ENCODE peak calls at places on chromosome 11, in six cellular contexts. Z is NCI-H2107; W is SK-N-DZ; X is GM20000; D is transverse colon; T is stimulated activated CD4-positive, alpha-beta T cell treated with anti-CD3 and anti-CD28 coated beads, Interleukin-2, amount 100 ng/mL, for 48 hours. H is an unnamed sample.

GRCh38 chr11:46808804-46809431 is 37.2 kb downstream of the CKAP5 start:
- DNase-seq in X (no peak), T (no peak), D (no peak), W (no peak), Z (no peak), H (peak)

GRCh38 chr11:3144296-3145205 is 20.6 kb downstream of the OSBPL5 start:
- DNase-seq in D (no peak), X (no peak), T (no peak), W (no peak), Z (no peak), H (no peak)

GRCh38 chr11:11505701-11506100 is 116.1 kb downstream of the GALNT18 start:
- DNase-seq in D (no peak), X (no peak), W (no peak), Z (no peak), T (no peak), H (no peak)

GRCh38 chr11:68266121-68266891 is 5.5 kb downstream of the C11orf24 start:
- DNase-seq in Z (no peak), W (no peak), D (peak), X (peak), T (no peak), H (no peak)

GRCh38 chr11:12285811-12286222 is 91.6 kb upstream of the PARVA start:
- DNase-seq in X (no peak), Z (no peak), D (no peak), W (no peak), T (no peak), H (peak)

GRCh38 chr11:94788396-94788795 is 20.2 kb downstream of the AMOTL1 start:
- DNase-seq in T (no peak), Z (no peak), X (no peak), W (no peak), D (no peak), H (peak)

GRCh38 chr11:7060828-7061227 is 28.0 kb upstream of the RBMXL2 start:
- DNase-seq in Z (no peak), D (no peak), W (no peak), X (no peak), T (no peak), H (peak)

GRCh38 chr11:15873501-15873900 is 482.8 kb downstream of the SOX6 start:
- DNase-seq in T (no peak), W (no peak), D (no peak), X (no peak), Z (no peak), H (no peak)

GRCh38 chr11:8015753-8016239 is 28.7 kb downstream of the EIF3F start:
- DNase-seq in D (no peak), W (no peak), Z (no peak), X (no peak), T (no peak), H (no peak)

GRCh38 chr11:75371930-75372876 is 20.7 kb upstream of the ARRB1 start:
- DNase-seq in D (peak), X (no peak), Z (no peak), T (no peak), W (no peak), H (no peak)

GRCh38 chr11:34299284-34299961 is 58.4 kb downstream of the ABTB2 start:
- DNase-seq in T (no peak), D (no peak), W (no peak), Z (no peak), X (no peak), H (no peak)

GRCh38 chr11:67293090-67293489 is 4.0 kb downstream of the ANKRD13D start:
- DNase-seq in W (no peak), D (no peak), X (no peak), Z (no peak), T (no peak), H (peak)

GRCh38 chr11:77213029-77213579 is 85.1 kb downstream of the MYO7A start:
- DNase-seq in T (no peak), W (no peak), X (no peak), D (no peak), Z (no peak), H (no peak)

GRCh38 chr11:132343445-132343844 is 973.0 kb downstream of the NTM start:
- DNase-seq in Z (no peak), W (no peak), X (no peak), D (no peak), T (no peak), H (no peak)

GRCh38 chr11:120057595-120058581 is 80.0 kb downstream of the TRIM29 start:
- DNase-seq in D (peak), T (no peak), X (no peak), W (no peak), Z (peak), H (no peak)

GRCh38 chr11:57196556-57196955 is 14.8 kb downstream of the LRRC55 start:
- DNase-seq in W (no peak), D (no peak), X (no peak), Z (no peak), T (no peak), H (peak)

GRCh38 chr11:31818874-31819331 is 7.8 kb upstream of the PAX6 start:
- DNase-seq in X (no peak), D (no peak), W (no peak), Z (no peak), T (no peak), H (no peak)

GRCh38 chr11:26608507-26609146 is 36.6 kb upstream of the MUC15 start:
- DNase-seq in T (no peak), X (no peak), W (no peak), Z (no peak), D (no peak), H (no peak)

GRCh38 chr11:95704865-95705264 is 84.7 kb downstream of the FAM76B start:
- DNase-seq in D (no peak), W (no peak), X (no peak), Z (no peak), T (no peak), H (peak)

GRCh38 chr11:68542617-68543016 is 82.1 kb downstream of the PPP6R3 start:
- DNase-seq in T (no peak), D (no peak), X (no peak), Z (no peak), W (no peak), H (no peak)

GRCh38 chr11:110301032-110301431 is 4.6 kb upstream of the RDX start:
- DNase-seq in T (no peak), W (no peak), X (no peak), D (no peak), Z (no peak), H (no peak)

GRCh38 chr11:15651782-15652181 is 537.1 kb downstream of the INSC start:
- DNase-seq in X (no peak), D (no peak), T (no peak), W (no peak), Z (no peak), H (no peak)

GRCh38 chr11:12693075-12693473 is 18.9 kb downstream of the TEAD1 start:
- DNase-seq in Z (no peak), D (no peak), X (no peak), W (no peak), T (no peak), H (no peak)

GRCh38 chr11:74466916-74467885 is at the start of gene KCNE3:
- DNase-seq in T (no peak), W (no peak), X (no peak), D (peak), Z (no peak), H (peak)

GRCh38 chr11:116507849-116508695 is 264.7 kb downstream of the BUD13 start:
- DNase-seq in D (no peak), T (no peak), W (no peak), Z (no peak), X (no peak), H (no peak)

GRCh38 chr11:2940166-2940929 is 11.1 kb upstream of the PHLDA2 start:
- DNase-seq in Z (no peak), D (peak), X (no peak), T (no peak), W (no peak), H (no peak)

GRCh38 chr11:61815790-61816735 is 740 bp downstream of the FADS1 start:
- DNase-seq in X (peak), W (peak), T (peak), D (peak), Z (no peak), H (peak)

GRCh38 chr11:133795088-133795487 is 50.2 kb downstream of the SPATA19 start:
- DNase-seq in Z (no peak), D (no peak), W (no peak), T (no peak), X (no peak), H (no peak)

GRCh38 chr11:2579315-2580060 is 120.3 kb downstream of the KCNQ1OT1 start:
- DNase-seq in D (no peak), W (no peak), T (no peak), Z (no peak), X (no peak), H (no peak)

GRCh38 chr11:104581246-104581980 is 316.8 kb downstream of the CASP12 start:
- DNase-seq in W (no peak), Z (no peak), X (no peak), T (no peak), D (no peak), H (no peak)

GRCh38 chr11:1864831-1865665 is 12.2 kb downstream of the LSP1 start:
- DNase-seq in Z (no peak), D (no peak), X (no peak), W (no peak), T (no peak), H (no peak)

GRCh38 chr11:74678591-74679512 is 52.4 kb downstream of the CHRDL2 start:
- DNase-seq in T (no peak), D (no peak), Z (no peak), X (no peak), W (no peak), H (no peak)

GRCh38 chr11:3994030-3994640 is 100.5 kb upstream of the RRM1 start:
- DNase-seq in D (no peak), Z (no peak), X (no peak), T (no peak), W (no peak), H (peak)

H was measured in endothelial cell of umbilical vein.